ENCODE peak calls at places on chromosomes 2 and 18, in seven cellular contexts. Q is mucosa of gallbladder; X is H7; M is activated T-cell treated with anti-CD3 and anti-CD28 coated beads, Interleukin-2, amount 50 U/mL, for 1 hour; E is RPMI7951; K is T-helper 2 cell; V is hippocampal formation. U is an unnamed sample.
A peak's percentile ranks its signal among the peaks of the same experiment; 100 is the strongest.

GRCh38 chr2:186274936-186275575 is 211.0 kb upstream of the ZC3H15 start:
- DNase-seq in X (no peak), V (no peak), M (no peak), Q (no peak), E (peak; percentile 5), K (no peak), U (no peak)

GRCh38 chr2:173054466-173054865 is 21.2 kb upstream of the MAP3K20 start:
- DNase-seq in K (no peak), E (no peak), M (no peak), V (no peak), Q (no peak), X (no peak), U (no peak)

GRCh38 chr2:16294791-16295190 is 354.4 kb downstream of the MYCN start:
- DNase-seq in M (no peak), V (no peak), X (no peak), K (no peak), Q (no peak), E (no peak), U (no peak)

GRCh38 chr2:75311993-75312392 is 112.7 kb upstream of the TACR1 start:
- DNase-seq in E (peak; percentile 36), M (no peak), V (no peak), Q (no peak), X (peak; percentile 39), K (peak; percentile 2), U (no peak)

GRCh38 chr2:189163889-189164288 is 15.7 kb downstream of the COL5A2 start:
- DNase-seq in E (peak; percentile 80), V (no peak), M (no peak), K (no peak), X (no peak), Q (no peak), U (no peak)

GRCh38 chr2:165390875-165391274 is 78.6 kb upstream of the CSRNP3 start:
- DNase-seq in K (no peak), M (no peak), E (no peak), Q (no peak), V (no peak), X (no peak), U (no peak)

GRCh38 chr2:107584577-107584976 is 242.1 kb upstream of the RGPD4 start:
- DNase-seq in X (no peak), Q (no peak), M (no peak), K (no peak), E (peak; percentile 48), V (no peak), U (no peak)

GRCh38 chr18:59718108-59719057 is 21.2 kb upstream of the CCBE1 start:
- DNase-seq in M (no peak), K (peak; percentile 6), E (peak; percentile 99), X (no peak), Q (no peak), V (no peak), U (no peak)

GRCh38 chr2:207167129-207167923 is 1.6 kb upstream of the KLF7 start:
- DNase-seq in E (peak; percentile 55), K (no peak), V (no peak), M (no peak), Q (no peak), X (no peak), U (no peak)

GRCh38 chr18:10304853-10305252 is 149.6 kb upstream of the APCDD1 start:
- DNase-seq in X (no peak), K (no peak), M (no peak), V (no peak), E (peak; percentile 96), Q (no peak), U (no peak)

GRCh38 chr2:149487189-149487588 is 100.4 kb downstream of the MMADHC start:
- DNase-seq in V (no peak), M (no peak), Q (no peak), E (no peak), K (no peak), X (no peak), U (no peak)

U was measured in CD4-positive, CD25-positive, alpha-beta regulatory T cell.